ENCODE peak calls at places on chromosomes 13 and 19, in four cellular contexts. One of them, this sample, is unnamed.

GRCh38 chr13:106562301-106562700 is 5.6 kb downstream of the ARGLU1 start:
- DNase-seq in endodermal cell: no peak
- DNase-seq in central memory CD4-positive, alpha-beta T cell: no peak
- DNase-seq in caudate nucleus: no peak
- DNase-seq in this sample: no peak

GRCh38 chr13:113963376-113963775 is 10.5 kb downstream of the C13orf46 start:
- DNase-seq in caudate nucleus: no peak
- DNase-seq in endodermal cell: no peak
- DNase-seq in central memory CD4-positive, alpha-beta T cell: no peak
- DNase-seq in this sample: no peak

GRCh38 chr19:48938256-48938655 is 4.8 kb downstream of the DHDH start:
- DNase-seq in caudate nucleus: no peak
- DNase-seq in central memory CD4-positive, alpha-beta T cell: no peak
- DNase-seq in endodermal cell: no peak
- DNase-seq in this sample: no peak

GRCh38 chr13:63190742-63191141 is 1775.1 kb upstream of the PCDH20 start:
- DNase-seq in caudate nucleus: no peak
- DNase-seq in central memory CD4-positive, alpha-beta T cell: no peak
- DNase-seq in endodermal cell: no peak
- DNase-seq in this sample: no peak

GRCh38 chr13:95301135-95301946 is at the start of gene ABCC4:
- DNase-seq in caudate nucleus: no peak
- DNase-seq in central memory CD4-positive, alpha-beta T cell: peak
- DNase-seq in endodermal cell: peak
- DNase-seq in this sample: peak

GRCh38 chr19:19406878-19407639 is 1.6 kb downstream of the GATAD2A start:
- DNase-seq in central memory CD4-positive, alpha-beta T cell: peak
- DNase-seq in caudate nucleus: no peak
- DNase-seq in endodermal cell: no peak
- DNase-seq in this sample: peak

GRCh38 chr13:39577833-39578232 is 25.2 kb downstream of the LHFPL6 start:
- DNase-seq in central memory CD4-positive, alpha-beta T cell: no peak
- DNase-seq in endodermal cell: no peak
- DNase-seq in caudate nucleus: no peak
- DNase-seq in this sample: no peak

GRCh38 chr19:12838182-12838890 is at the start of gene MAST1:
- DNase-seq in central memory CD4-positive, alpha-beta T cell: peak
- DNase-seq in endodermal cell: peak
- DNase-seq in caudate nucleus: no peak
- DNase-seq in this sample: peak

GRCh38 chr19:55091955-55092354 is 16.3 kb downstream of the EPS8L1 start:
- DNase-seq in caudate nucleus: no peak
- DNase-seq in endodermal cell: peak
- DNase-seq in central memory CD4-positive, alpha-beta T cell: no peak
- DNase-seq in this sample: no peak

GRCh38 chr13:71417205-71417604 is 449.8 kb downstream of the DACH1 start:
- DNase-seq in central memory CD4-positive, alpha-beta T cell: no peak
- DNase-seq in endodermal cell: no peak
- DNase-seq in caudate nucleus: no peak
- DNase-seq in this sample: no peak

GRCh38 chr13:46354143-46355087 is 32.6 kb downstream of the RUBCNL start:
- DNase-seq in central memory CD4-positive, alpha-beta T cell: no peak
- DNase-seq in endodermal cell: no peak
- DNase-seq in caudate nucleus: no peak
- DNase-seq in this sample: no peak

GRCh38 chr19:45352471-45352870 is 11.9 kb downstream of the KLC3 start:
- DNase-seq in endodermal cell: no peak
- DNase-seq in caudate nucleus: no peak
- DNase-seq in central memory CD4-positive, alpha-beta T cell: no peak
- DNase-seq in this sample: no peak

GRCh38 chr13:111177081-111177711 is 62.1 kb downstream of the ARHGEF7 start:
- DNase-seq in caudate nucleus: no peak
- DNase-seq in central memory CD4-positive, alpha-beta T cell: peak
- DNase-seq in endodermal cell: no peak
- DNase-seq in this sample: peak

This sample was measured in immature natural killer cell.